ENCODE peak calls at places on chromosomes 3 and 15, in ten cellular contexts. J, Z, U, T, E, I, X, N, K and Y are unnamed samples.

GRCh38 chr15:59268980-59269472 is 62.4 kb downstream of the LDHAL6B start:
- DNase-seq in I (no peak), Z (no peak), N (no peak), X (no peak), K (no peak), J (no peak), T (no peak), U (no peak), E (no peak), Y (no peak)

GRCh38 chr3:194251461-194251860 is 99.7 kb downstream of the CPN2 start:
- DNase-seq in U (no peak), Z (no peak), X (no peak), T (no peak), E (no peak), J (no peak), N (no peak), I (no peak), K (no peak), Y (no peak)

GRCh38 chr3:70880416-70880815 is 568.0 kb upstream of the MDFIC2 start:
- DNase-seq in U (no peak), J (no peak), X (no peak), Z (no peak), N (no peak), K (no peak), E (no peak), I (no peak), T (no peak), Y (no peak)

GRCh38 chr3:166324401-166324800 is 487.2 kb upstream of the BCHE start:
- DNase-seq in T (no peak), X (no peak), Z (no peak), I (no peak), K (no peak), U (no peak), E (no peak), N (no peak), J (no peak), Y (no peak)

GRCh38 chr3:11465744-11466611 is 177.7 kb downstream of the VGLL4 start:
- DNase-seq in X (no peak), Z (no peak), U (no peak), T (no peak), I (no peak), E (peak), N (peak), J (peak), K (no peak), Y (no peak)

GRCh38 chr15:58704155-58704825 is 45.2 kb downstream of the ADAM10 start:
- DNase-seq in I (no peak), Z (no peak), X (no peak), T (no peak), E (peak), J (no peak), K (no peak), U (no peak), N (no peak), Y (no peak)

GRCh38 chr15:57284535-57284934 is 91.8 kb upstream of the CGNL1 start:
- DNase-seq in I (no peak), Z (no peak), J (no peak), E (no peak), N (no peak), K (no peak), X (no peak), T (no peak), U (no peak), Y (no peak)

GRCh38 chr3:87792532-87793321 is 266.1 kb downstream of the CGGBP1 start:
- DNase-seq in T (no peak), J (no peak), E (peak), Z (no peak), U (no peak), K (peak), N (no peak), I (no peak), X (peak), Y (no peak)

GRCh38 chr15:44340410-44340809 is 51.9 kb downstream of the GOLM2 start:
- DNase-seq in I (no peak), Z (no peak), K (peak), J (no peak), U (no peak), X (no peak), E (peak), N (peak), T (no peak), Y (no peak)

GRCh38 chr3:135965129-135965505 is 411 bp upstream of the PPP2R3A start:
- DNase-seq in E (no peak), X (no peak), J (no peak), I (no peak), N (no peak), K (no peak), U (no peak), Z (no peak), T (no peak), Y (no peak)

GRCh38 chr15:85443593-85444328 is 63.4 kb downstream of the AKAP13 start:
- DNase-seq in T (no peak), X (peak), E (peak), N (no peak), U (peak), K (peak), J (no peak), Z (no peak), I (peak), Y (no peak)

GRCh38 chr15:92596623-92597022 is 59.0 kb downstream of the FAM174B start:
- DNase-seq in I (no peak), X (no peak), J (peak), T (no peak), N (no peak), E (no peak), U (no peak), Z (no peak), K (no peak), Y (no peak)

GRCh38 chr3:184167786-184168185 is 6.9 kb upstream of the AP2M1 start:
- DNase-seq in E (no peak), U (no peak), X (no peak), K (no peak), Z (no peak), J (no peak), T (no peak), N (no peak), I (no peak), Y (no peak)

GRCh38 chr3:87855211-87855610 is 203.6 kb downstream of the CGGBP1 start:
- DNase-seq in I (no peak), J (no peak), X (no peak), U (no peak), T (no peak), Z (no peak), N (no peak), E (no peak), K (no peak), Y (no peak)

GRCh38 chr15:37104413-37105392 is 4.4 kb upstream of the MEIS2 start:
- DNase-seq in Z (no peak), I (no peak), J (no peak), K (no peak), N (no peak), T (no peak), U (no peak), E (no peak), X (no peak), Y (no peak)

GRCh38 chr3:170414202-170414663 is 4.4 kb upstream of the CLDN11 start:
- DNase-seq in N (peak), U (peak), J (no peak), I (peak), T (no peak), X (peak), Z (no peak), K (peak), E (peak), Y (no peak)

GRCh38 chr3:39126532-39127071 is 19.1 kb downstream of the TTC21A start:
- DNase-seq in I (peak), U (no peak), Z (no peak), J (no peak), E (peak), T (no peak), K (peak), N (no peak), X (no peak), Y (peak)

GRCh38 chr3:149442845-149443544 is 31.5 kb upstream of the TM4SF4 start:
- DNase-seq in N (no peak), X (no peak), U (no peak), I (peak), T (no peak), J (no peak), K (no peak), E (peak), Z (no peak), Y (no peak)

GRCh38 chr15:50979041-50979440 is 70.6 kb downstream of the AP4E1 start:
- DNase-seq in U (no peak), I (no peak), E (peak), J (no peak), T (no peak), Z (no peak), N (no peak), K (no peak), X (no peak), Y (no peak)

GRCh38 chr3:40573985-40574384 is 49.2 kb downstream of the ZNF621 start:
- DNase-seq in X (no peak), K (no peak), T (no peak), I (no peak), U (no peak), N (no peak), J (no peak), E (no peak), Z (no peak), Y (no peak)

GRCh38 chr15:68421798-68422402 is 10.1 kb downstream of the ITGA11 start:
- DNase-seq in K (no peak), X (no peak), I (no peak), Z (no peak), U (no peak), E (no peak), N (peak), J (peak), T (no peak), Y (no peak)

GRCh38 chr15:50813865-50814264 is 48.4 kb upstream of the SPPL2A start:
- DNase-seq in I (no peak), X (no peak), E (peak), U (no peak), Z (no peak), N (no peak), J (no peak), T (no peak), K (no peak), Y (no peak)

GRCh38 chr3:144677118-144677517 is 705.5 kb downstream of the DIPK2A start:
- DNase-seq in X (no peak), K (no peak), U (no peak), Z (no peak), J (no peak), N (no peak), E (no peak), T (no peak), I (no peak), Y (no peak)

GRCh38 chr15:77030928-77031375 is 36.0 kb downstream of the PSTPIP1 start:
- DNase-seq in X (no peak), T (peak), N (peak), I (no peak), Z (no peak), E (no peak), J (peak), K (no peak), U (no peak), Y (no peak)

GRCh38 chr15:45084163-45084562 is 29.8 kb downstream of the DUOX2 start:
- DNase-seq in U (no peak), K (no peak), E (no peak), N (no peak), J (no peak), Z (no peak), I (no peak), T (peak), X (no peak), Y (no peak)

GRCh38 chr3:82087958-82088357 is 326.5 kb upstream of the GBE1 start:
- DNase-seq in Z (no peak), J (no peak), N (no peak), E (no peak), T (no peak), X (no peak), I (no peak), U (no peak), K (no peak), Y (no peak)

GRCh38 chr15:58070801-58071418 is 5.4 kb upstream of the ALDH1A2 start:
- DNase-seq in I (peak), Z (peak), J (no peak), E (peak), N (peak), T (peak), K (peak), U (no peak), X (peak), Y (peak)

GRCh38 chr3:17023006-17023664 is 138.4 kb downstream of the PLCL2 start:
- DNase-seq in J (no peak), X (no peak), I (no peak), E (no peak), K (no peak), U (peak), N (no peak), T (no peak), Z (no peak), Y (no peak)

GRCh38 chr3:154060606-154061380 is 60.4 kb upstream of the ARHGEF26 start:
- DNase-seq in T (no peak), I (no peak), U (no peak), X (no peak), E (peak), Z (no peak), N (peak), J (no peak), K (peak), Y (peak)

GRCh38 chr3:126567696-126568438 is 9.1 kb upstream of the C3orf22 start:
- DNase-seq in E (no peak), X (peak), U (no peak), I (no peak), N (no peak), J (no peak), T (no peak), K (peak), Z (no peak), Y (no peak)

GRCh38 chr15:71699977-71700376 is 110.4 kb upstream of the NR2E3 start:
- DNase-seq in N (no peak), I (no peak), K (no peak), T (no peak), U (no peak), J (no peak), E (no peak), Z (no peak), X (no peak), Y (no peak)

GRCh38 chr3:138348950-138349739 is 766 bp downstream of the MRAS start:
- DNase-seq in E (no peak), U (no peak), N (no peak), T (no peak), I (no peak), K (peak), J (peak), X (peak), Z (no peak), Y (peak)

GRCh38 chr3:53754325-53754724 is 91.9 kb downstream of the CHDH start:
- DNase-seq in E (no peak), N (peak), X (no peak), I (no peak), T (no peak), K (no peak), Z (no peak), U (no peak), J (no peak), Y (no peak)

GRCh38 chr15:41971893-41972340 is 440 bp downstream of the EHD4 start:
- DNase-seq in J (no peak), K (peak), E (no peak), T (peak), Z (peak), I (no peak), X (peak), U (no peak), N (no peak), Y (no peak)

GRCh38 chr15:41971089-41971892 is 1.1 kb downstream of the EHD4 start:
- DNase-seq in N (peak), J (peak), I (peak), T (peak), Z (peak), X (peak), K (peak), U (peak), E (peak), Y (peak)

GRCh38 chr15:41970456-41970855 is 1.9 kb downstream of the EHD4 start:
- DNase-seq in K (no peak), U (no peak), J (peak), X (no peak), E (no peak), N (no peak), I (no peak), T (peak), Z (no peak), Y (no peak)

GRCh38 chr15:41968738-41969137 is 3.6 kb downstream of the EHD4 start:
- DNase-seq in K (no peak), N (no peak), U (no peak), E (peak), I (peak), X (no peak), Z (no peak), J (no peak), T (no peak), Y (no peak)

DNA sequence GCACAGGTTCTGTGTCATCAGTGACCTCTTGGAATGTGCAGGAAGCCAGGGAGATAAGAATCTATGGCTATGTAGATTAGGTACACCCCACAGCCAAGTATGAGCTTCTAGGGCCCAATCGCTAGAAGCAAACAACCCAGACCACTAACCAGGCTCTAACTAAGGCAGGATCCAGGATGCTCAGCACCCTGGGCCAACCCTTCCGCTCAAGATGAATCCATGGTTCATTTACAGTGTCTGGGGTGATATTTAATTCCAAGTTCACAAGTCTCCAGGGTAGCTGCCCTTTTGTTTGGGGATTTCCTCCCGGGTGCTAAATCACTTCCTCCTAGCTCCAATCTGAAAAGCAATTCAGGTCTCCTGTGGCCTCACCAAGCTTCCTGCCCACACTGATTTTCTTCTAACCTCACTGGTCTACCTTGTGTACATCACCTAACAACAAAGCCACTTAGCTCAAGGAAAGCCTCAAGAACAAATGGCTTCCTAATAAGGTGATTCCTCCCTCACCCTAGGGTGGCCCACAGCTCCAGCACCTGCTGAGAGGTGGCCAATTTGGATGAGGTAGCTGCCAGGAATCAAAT is 2.4 kb downstream of the EHD4 start:
- DNase-seq in X (no peak), I (peak), N (no peak), J (peak), T (peak), E (peak), K (no peak), U (peak), Z (no peak), Y (no peak)
- H3K27ac ChIP-seq in X (no peak), I (peak), N (peak), J (peak), T (peak), E (peak), K (no peak), U (peak), Z (peak), Y (no peak)

DNA sequence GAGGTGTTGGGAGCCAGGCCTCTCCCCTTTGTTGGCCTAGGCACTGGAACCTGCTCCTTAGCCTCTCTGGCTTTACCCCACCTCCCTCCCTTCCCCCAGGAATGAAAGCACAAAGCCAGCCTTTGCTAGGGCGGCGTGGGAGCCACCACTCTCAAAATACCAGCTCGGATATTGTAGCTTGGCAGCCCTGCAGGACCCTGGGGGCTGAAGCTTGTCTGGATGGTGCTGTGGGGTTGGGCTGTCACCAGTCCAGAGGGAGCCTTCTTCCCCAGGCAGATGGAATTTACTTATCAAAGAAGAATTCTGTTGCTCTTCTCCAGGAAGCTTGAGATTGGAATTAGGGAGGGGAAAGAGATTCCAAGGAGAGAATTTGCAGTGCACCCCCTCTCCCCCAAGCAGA is 14.9 kb upstream of the GRM2 start:
- DNase-seq in J (no peak), I (no peak), N (no peak), Z (no peak), X (no peak), E (no peak), K (no peak), T (no peak), U (no peak), Y (no peak)
- H3K27ac ChIP-seq in J (no peak), I (no peak), N (no peak), Z (no peak), X (no peak), E (no peak), K (no peak), T (no peak), U (no peak), Y (no peak)

GRCh38 chr15:41801850-41802455 is 25.9 kb upstream of the JMJD7 start:
- DNase-seq in T (no peak), N (no peak), X (no peak), J (no peak), E (no peak), I (no peak), Z (no peak), K (no peak), U (no peak), Y (no peak)
- H3K27ac ChIP-seq in T (no peak), N (no peak), X (no peak), J (no peak), E (no peak), I (no peak), Z (no peak), K (no peak), U (no peak), Y (no peak)

GRCh38 chr15:60669351-60669750 is 190.4 kb upstream of the ICE2 start:
- DNase-seq in U (no peak), T (no peak), N (no peak), Z (no peak), E (no peak), I (no peak), X (no peak), K (no peak), J (no peak), Y (no peak)
- H3K27ac ChIP-seq in U (no peak), T (no peak), N (no peak), Z (no peak), E (no peak), I (no peak), X (no peak), K (no peak), J (no peak), Y (no peak)

DNA sequence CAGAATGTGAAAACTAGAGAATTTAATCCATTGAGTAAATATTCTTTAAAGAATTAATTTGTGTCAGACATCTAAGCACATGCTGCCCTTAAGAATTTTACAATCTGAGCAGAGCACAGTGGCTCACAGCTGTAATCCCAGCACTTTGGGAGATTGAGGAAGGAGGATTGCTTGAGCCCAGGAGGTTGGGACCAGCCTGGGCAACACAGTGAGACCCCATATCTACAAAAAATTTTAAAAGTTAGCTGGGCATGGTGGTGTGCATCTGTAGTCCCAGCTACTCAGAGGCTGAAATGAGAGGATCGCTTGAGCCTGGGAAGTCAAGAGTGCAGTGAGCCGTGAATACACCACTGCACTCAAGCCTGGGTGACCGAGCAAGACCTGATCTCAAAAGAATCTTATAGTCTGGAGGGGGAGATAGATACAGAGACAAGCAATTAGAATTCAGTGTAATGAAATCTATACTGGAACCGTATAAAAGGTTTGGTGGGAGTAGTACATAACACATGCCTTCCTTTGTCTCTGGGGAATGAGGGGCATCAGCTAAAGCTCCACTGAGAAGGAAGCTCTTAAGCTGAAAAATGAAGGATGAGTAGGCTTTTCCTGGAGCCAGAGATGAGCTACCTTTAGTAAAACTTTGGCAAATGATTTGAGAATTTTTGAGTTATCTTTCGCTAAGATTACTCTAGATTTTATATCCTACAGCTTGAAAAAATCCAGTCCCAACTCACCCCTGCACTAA is 21.3 kb downstream of the ATP11B start:
- DNase-seq in I (no peak), X (no peak), U (no peak), E (peak), T (no peak), Z (no peak), K (no peak), N (no peak), J (no peak), Y (no peak)
- H3K27ac ChIP-seq in I (no peak), X (no peak), U (no peak), E (no peak), T (no peak), Z (no peak), K (no peak), N (no peak), J (no peak), Y (no peak)